ENCODE peak calls at places on chromosomes 16 and 17, in ten cellular contexts. M is hypothalamus; A is NCI-H1436; L is stimulated activated CD4-positive, alpha-beta T cell treated with anti-CD3 and anti-CD28 coated beads, TNF-alpha, amount 100 ng/mL, for 1 hour; J is T-helper 1 cell; E is activated naive CD8-positive, alpha-beta T cell treated with anti-CD3 and anti-CD28 coated beads for 36 hours; X is EL; V is skeletal muscle cell; U is effector memory CD4-positive, alpha-beta T cell; D is T-cell. I is an unnamed sample.

GRCh38 chr17:44281570-44281969 is 13.6 kb upstream of the SLC4A1 start:
- DNase-seq in M (no peak), A (no peak), L (no peak), J (no peak), E (no peak), X (no peak), V (no peak), U (no peak), D (no peak), I (no peak)

GRCh38 chr17:34841467-34841866 is 119.8 kb downstream of the CCT6B start:
- DNase-seq in M (no peak), A (no peak), L (no peak), J (no peak), E (no peak), X (no peak), V (no peak), U (no peak), D (no peak), I (no peak)

GRCh38 chr17:15516150-15516549 is 47.1 kb downstream of the TVP23C start:
- DNase-seq in M (no peak), A (no peak), L (no peak), J (no peak), E (no peak), X (peak), V (no peak), U (no peak), D (no peak), I (peak)

GRCh38 chr17:31248986-31249385 is 48.1 kb downstream of the OMG start:
- DNase-seq in M (no peak), A (no peak), L (no peak), J (no peak), E (no peak), X (peak), V (no peak), U (no peak), D (no peak), I (peak)

GRCh38 chr16:58515125-58515870 is at the start of gene SETD6:
- DNase-seq in M (peak), A (peak), L (no peak), J (peak), E (peak), X (peak), V (peak), U (peak), D (peak), I (peak)

GRCh38 chr16:15581127-15581815 is 61.7 kb downstream of the MARF1 start:
- DNase-seq in M (no peak), A (no peak), L (no peak), J (no peak), E (no peak), X (no peak), V (no peak), U (no peak), D (no peak), I (no peak)

GRCh38 chr17:37516131-37516561 is 26.5 kb downstream of the DUSP14 start:
- DNase-seq in M (no peak), A (no peak), L (no peak), J (no peak), E (no peak), X (peak), V (no peak), U (no peak), D (no peak), I (peak)

GRCh38 chr17:78537217-78537860 is 39.9 kb downstream of the DNAH17 start:
- DNase-seq in M (no peak), A (no peak), L (no peak), J (no peak), E (no peak), X (no peak), V (no peak), U (no peak), D (no peak), I (peak)

GRCh38 chr17:2067559-2067958 is 12.7 kb downstream of the HIC1 start:
- DNase-seq in M (no peak), A (no peak), L (no peak), J (no peak), E (no peak), X (peak), V (no peak), U (no peak), D (no peak), I (no peak)

GRCh38 chr17:72715906-72716572 is 376.4 kb downstream of the SLC39A11 start:
- DNase-seq in M (peak), A (no peak), L (no peak), J (no peak), E (no peak), X (peak), V (peak), U (no peak), D (no peak), I (peak)

GRCh38 chr17:20089795-20090547 is 80.8 kb downstream of the SPECC1 start:
- DNase-seq in M (no peak), A (no peak), L (no peak), J (no peak), E (no peak), X (no peak), V (no peak), U (no peak), D (no peak), I (no peak)

GRCh38 chr16:25109643-25110042 is 1.9 kb upstream of the LCMT1 start:
- DNase-seq in M (peak), A (no peak), L (no peak), J (no peak), E (no peak), X (peak), V (peak), U (no peak), D (no peak), I (peak)

GRCh38 chr16:27174798-27175197 is 28.5 kb upstream of the KDM8 start:
- DNase-seq in M (no peak), A (no peak), L (no peak), J (no peak), E (no peak), X (peak), V (no peak), U (no peak), D (no peak), I (peak)

GRCh38 chr16:24652803-24653202 is 76.6 kb upstream of the TNRC6A start:
- DNase-seq in M (no peak), A (no peak), L (no peak), J (no peak), E (no peak), X (no peak), V (no peak), U (no peak), D (no peak), I (no peak)

GRCh38 chr17:28985950-28986713 is 19.7 kb downstream of the SEZ6 start:
- DNase-seq in M (no peak), A (peak), L (no peak), J (no peak), E (no peak), X (no peak), V (no peak), U (no peak), D (no peak), I (no peak)

GRCh38 chr16:2475413-2476344 is 752 bp downstream of the TBC1D24 start:
- DNase-seq in M (no peak), A (peak), L (no peak), J (no peak), E (peak), X (no peak), V (no peak), U (no peak), D (no peak), I (no peak)

GRCh38 chr16:12869681-12870427 is 31.5 kb upstream of the SHISA9 start:
- DNase-seq in M (no peak), A (no peak), L (no peak), J (no peak), E (no peak), X (peak), V (no peak), U (no peak), D (no peak), I (no peak)

GRCh38 chr17:44979426-44980273 is 11.5 kb upstream of the C1QL1 start:
- DNase-seq in M (no peak), A (no peak), L (no peak), J (no peak), E (no peak), X (no peak), V (no peak), U (no peak), D (no peak), I (no peak)

GRCh38 chr16:28528463-28528867 is 10.3 kb downstream of the NUPR1 start:
- DNase-seq in M (no peak), A (peak), L (no peak), J (no peak), E (no peak), X (no peak), V (no peak), U (no peak), D (no peak), I (no peak)

GRCh38 chr17:75689441-75689873 is 22.3 kb downstream of the SAP30BP start:
- DNase-seq in M (no peak), A (no peak), L (peak), J (no peak), E (peak), X (peak), V (no peak), U (no peak), D (peak), I (peak)

GRCh38 chr16:22194707-22195444 is 11.2 kb upstream of the EEF2K start:
- DNase-seq in M (no peak), A (no peak), L (no peak), J (no peak), E (peak), X (no peak), V (no peak), U (peak), D (peak), I (no peak)

GRCh38 chr17:80957461-80957941 is 34.1 kb upstream of the CHMP6 start:
- DNase-seq in M (no peak), A (no peak), L (no peak), J (no peak), E (no peak), X (no peak), V (no peak), U (no peak), D (no peak), I (no peak)

GRCh38 chr17:35433075-35433894 is 985 bp upstream of the SLFN12 start:
- DNase-seq in M (no peak), A (no peak), L (peak), J (no peak), E (peak), X (peak), V (peak), U (peak), D (peak), I (peak)

GRCh38 chr17:3557768-3558583 is at the start of gene TRPV3:
- DNase-seq in M (no peak), A (no peak), L (peak), J (no peak), E (peak), X (no peak), V (no peak), U (peak), D (no peak), I (peak)

GRCh38 chr16:56246051-56246817 is 54.9 kb downstream of the GNAO1 start:
- DNase-seq in M (peak), A (no peak), L (no peak), J (no peak), E (no peak), X (peak), V (no peak), U (no peak), D (no peak), I (peak)

GRCh38 chr16:11515540-11516430 is 70.9 kb downstream of the LITAF start:
- DNase-seq in M (no peak), A (no peak), L (no peak), J (no peak), E (no peak), X (no peak), V (no peak), U (no peak), D (no peak), I (no peak)

GRCh38 chr16:57184890-57185445 is 871 bp downstream of the PSME3IP1 start:
- DNase-seq in M (no peak), A (no peak), L (no peak), J (no peak), E (no peak), X (no peak), V (no peak), U (no peak), D (no peak), I (no peak)

GRCh38 chr17:64315032-64315490 is 52.0 kb upstream of the TEX2 start:
- DNase-seq in M (peak), A (no peak), L (no peak), J (no peak), E (no peak), X (no peak), V (peak), U (no peak), D (no peak), I (no peak)

GRCh38 chr17:31008374-31009035 is 37.7 kb downstream of the RNF135 start:
- DNase-seq in M (no peak), A (no peak), L (no peak), J (peak), E (peak), X (peak), V (no peak), U (peak), D (peak), I (peak)

GRCh38 chr16:470418-470817 is 45.0 kb downstream of the RAB11FIP3 start:
- DNase-seq in M (no peak), A (no peak), L (no peak), J (no peak), E (no peak), X (no peak), V (no peak), U (no peak), D (no peak), I (no peak)

GRCh38 chr17:57984226-57984890 is 3.7 kb downstream of the VEZF1 start:
- DNase-seq in M (no peak), A (no peak), L (no peak), J (no peak), E (no peak), X (peak), V (no peak), U (no peak), D (no peak), I (no peak)